ENCODE peak calls at places on chromosomes 2 and 18, in seven cellular contexts. J is NCI-H1694 treated with DMSO at 0.1 percent for 48 hours, L is DMS153, C is LHCN-M2, M is midbrain, X is NCI-H1417, S is uterus. B is an unnamed sample.

GRCh38 chr18:35415511-35416427 is 38.6 kb upstream of the ZNF396 start:
- DNase-seq in M (no peak), J (no peak), X (no peak), C (peak; percentile 23), S (no peak), L (no peak), B (no peak)

GRCh38 chr2:208254118-208254870 is 577 bp downstream of the IDH1 start:
- DNase-seq in M (peak; percentile 89), L (peak; percentile 53), J (peak; percentile 70), C (peak; percentile 69), X (peak; percentile 53), S (peak; percentile 80), B (peak; percentile 80)

GRCh38 chr18:79572848-79573451 is 106.7 kb upstream of the CTDP1 start:
- DNase-seq in C (no peak), M (no peak), L (no peak), S (peak; percentile 6), J (no peak), X (no peak), B (no peak)

GRCh38 chr2:57050007-57050406 is 866.2 kb downstream of the CCDC85A start:
- DNase-seq in S (no peak), M (no peak), L (peak; percentile 24), J (no peak), X (no peak), C (no peak), B (no peak)

GRCh38 chr2:24360050-24360962 is at the start of gene ITSN2:
- DNase-seq in L (peak; percentile 35), S (peak; percentile 68), J (peak; percentile 34), M (peak; percentile 71), C (peak; percentile 57), X (peak; percentile 84), B (peak; percentile 66)

GRCh38 chr2:11500702-11501303 is 33.0 kb upstream of the GREB1 start:
- DNase-seq in X (no peak), C (peak; percentile 20), S (no peak), L (no peak), M (no peak), J (no peak), B (no peak)

GRCh38 chr2:28030600-28030999 is 140.1 kb downstream of the BABAM2 start:
- DNase-seq in C (no peak), M (no peak), J (no peak), S (no peak), L (no peak), X (no peak), B (no peak)

GRCh38 chr2:60819936-60820335 is 61.4 kb upstream of the REL start:
- DNase-seq in M (no peak), J (no peak), C (no peak), X (no peak), L (no peak), S (no peak), B (no peak)

GRCh38 chr2:121788685-121789084 is 33.2 kb downstream of the TSN start:
- DNase-seq in X (no peak), J (no peak), C (no peak), M (no peak), S (no peak), L (no peak), B (no peak)

GRCh38 chr2:85785027-85785822 is 31.4 kb downstream of the ATOH8 start:
- DNase-seq in L (no peak), C (peak; percentile 96), J (peak; percentile 45), X (no peak), M (peak; percentile 76), S (peak; percentile 68), B (no peak)

GRCh38 chr18:62453864-62454263 is 69.0 kb upstream of the ZCCHC2 start:
- DNase-seq in J (no peak), L (no peak), X (no peak), C (no peak), M (no peak), S (no peak), B (no peak)

GRCh38 chr18:34802938-34803337 is 92.8 kb downstream of the DTNA start:
- DNase-seq in X (no peak), S (no peak), L (no peak), C (peak; percentile 72), M (no peak), J (no peak), B (no peak)

GRCh38 chr2:46326231-46326980 is 29.2 kb downstream of the EPAS1 start:
- DNase-seq in L (no peak), X (no peak), J (no peak), S (peak; percentile 76), M (no peak), C (no peak), B (peak; percentile 95)

GRCh38 chr2:55887351-55887750 is 36.2 kb downstream of the EFEMP1 start:
- DNase-seq in M (no peak), J (no peak), C (no peak), L (no peak), X (no peak), S (no peak), B (no peak)

GRCh38 chr2:217833439-217833838 is 169.4 kb downstream of the TNS1 start:
- DNase-seq in C (no peak), L (no peak), M (no peak), S (no peak), J (no peak), X (no peak), B (no peak)

GRCh38 chr2:69177063-69177771 is 164.2 kb downstream of the ANTXR1 start:
- DNase-seq in C (peak; percentile 100), S (peak; percentile 48), J (no peak), M (peak; percentile 18), L (no peak), X (no peak), B (peak; percentile 46)

GRCh38 chr18:61842146-61842545 is 50.7 kb downstream of the RNF152 start:
- DNase-seq in M (peak; percentile 43), J (no peak), X (peak; percentile 2), L (no peak), S (no peak), C (peak; percentile 61), B (no peak)

GRCh38 chr18:49185636-49186035 is 234.9 kb upstream of the SMAD7 start:
- DNase-seq in J (no peak), C (peak; percentile 81), M (no peak), L (no peak), S (no peak), X (no peak), B (no peak)

GRCh38 chr2:227415538-227416424 is 28.0 kb upstream of the SCYGR1 start:
- DNase-seq in M (no peak), S (no peak), X (no peak), C (peak; percentile 94), J (no peak), L (no peak), B (peak; percentile 91)

GRCh38 chr2:98915751-98916358 is 20.2 kb downstream of the CRACDL start:
- DNase-seq in L (no peak), S (no peak), X (no peak), J (no peak), M (no peak), C (peak; percentile 78), B (peak; percentile 83)

GRCh38 chr2:203018181-203018580 is 3.5 kb downstream of the NBEAL1 start:
- DNase-seq in L (no peak), X (no peak), J (no peak), C (no peak), S (no peak), M (peak; percentile 15), B (no peak)

GRCh38 chr18:76162886-76163285 is 332.2 kb downstream of the ZNF516 start:
- DNase-seq in X (no peak), L (no peak), M (no peak), C (no peak), J (no peak), S (no peak), B (no peak)

GRCh38 chr18:3923750-3924149 is 473.8 kb downstream of the TGIF1 start:
- DNase-seq in J (no peak), C (peak; percentile 71), S (no peak), X (no peak), M (no peak), L (no peak), B (no peak)

GRCh38 chr2:132374551-132374950 is 42.1 kb upstream of the GPR39 start:
- DNase-seq in J (no peak), S (peak; percentile 46), C (peak; percentile 39), L (no peak), X (no peak), M (no peak), B (no peak)

GRCh38 chr2:33336036-33336625 is 140.3 kb upstream of the RASGRP3 start:
- DNase-seq in M (no peak), J (no peak), X (no peak), L (no peak), C (peak; percentile 14), S (no peak), B (no peak)

GRCh38 chr18:44453505-44453904 is 227.2 kb upstream of the SETBP1 start:
- DNase-seq in S (no peak), L (no peak), X (peak; percentile 79), J (no peak), C (no peak), M (no peak), B (no peak)

GRCh38 chr18:23244431-23244830 is 109.1 kb downstream of the CABLES1 start:
- DNase-seq in S (no peak), J (peak; percentile 87), X (peak; percentile 63), C (peak; percentile 96), L (no peak), M (no peak), B (no peak)

GRCh38 chr2:239498981-239499633 is 98.3 kb upstream of the HDAC4 start:
- DNase-seq in S (peak; percentile 82), L (no peak), X (no peak), C (no peak), M (no peak), J (no peak), B (peak; percentile 38)

GRCh38 chr18:12944724-12945123 is 3.1 kb upstream of the SEH1L start:
- DNase-seq in C (peak; percentile 68), M (peak; percentile 28), J (no peak), S (peak; percentile 27), X (no peak), L (no peak), B (peak; percentile 36)

GRCh38 chr2:19632327-19633040 is 269.3 kb downstream of the TTC32 start:
- DNase-seq in M (peak; percentile 29), X (no peak), S (peak; percentile 32), J (no peak), L (no peak), C (no peak), B (peak; percentile 90)

GRCh38 chr18:73895701-73896100 is 251.9 kb downstream of the FBXO15 start:
- DNase-seq in L (peak; percentile 84), J (no peak), X (no peak), M (no peak), S (no peak), C (no peak), B (peak; percentile 4)

GRCh38 chr18:48816554-48816953 is 134.2 kb downstream of the SMAD7 start:
- DNase-seq in X (no peak), S (peak; percentile 7), C (no peak), M (no peak), J (no peak), L (no peak), B (no peak)

GRCh38 chr2:220469201-220469600 is 841.8 kb downstream of the SLC4A3 start:
- DNase-seq in J (no peak), M (no peak), L (no peak), S (no peak), X (no peak), C (peak; percentile 67), B (peak; percentile 42)